ENCODE peak calls at places on chromosomes 4 and X, in seven cellular contexts. One of them, this sample, is unnamed.

GRCh38 chr4:91325495-91325894 is 978.3 kb upstream of the GRID2 start:
- DNase-seq in mesenchymal stem cell: peak
- DNase-seq in stimulated activated CD4-positive, alpha-beta T cell treated with anti-CD3 and anti-CD28 coated beads, Interleukin-4, amount 100 ng/mL, for 1 hour: no peak
- DNase-seq in WTC11: no peak
- DNase-seq in KBM-7: no peak
- DNase-seq in NCI-H774: no peak
- DNase-seq in RWPE1: peak
- DNase-seq in this sample: no peak

GRCh38 chr4:124686279-124686678 is 26.3 kb downstream of the ANKRD50 start:
- DNase-seq in mesenchymal stem cell: no peak
- DNase-seq in stimulated activated CD4-positive, alpha-beta T cell treated with anti-CD3 and anti-CD28 coated beads, Interleukin-4, amount 100 ng/mL, for 1 hour: no peak
- DNase-seq in WTC11: peak
- DNase-seq in KBM-7: no peak
- DNase-seq in NCI-H774: no peak
- DNase-seq in RWPE1: no peak
- DNase-seq in this sample: no peak

GRCh38 chrX:112851161-112851779 is 10.6 kb upstream of the AMOT start:
- DNase-seq in mesenchymal stem cell: no peak
- DNase-seq in stimulated activated CD4-positive, alpha-beta T cell treated with anti-CD3 and anti-CD28 coated beads, Interleukin-4, amount 100 ng/mL, for 1 hour: no peak
- DNase-seq in WTC11: no peak
- DNase-seq in KBM-7: no peak
- DNase-seq in NCI-H774: no peak
- DNase-seq in RWPE1: no peak
- DNase-seq in this sample: no peak

GRCh38 chrX:68196939-68197791 is 236.1 kb downstream of the OPHN1 start:
- DNase-seq in mesenchymal stem cell: peak
- DNase-seq in stimulated activated CD4-positive, alpha-beta T cell treated with anti-CD3 and anti-CD28 coated beads, Interleukin-4, amount 100 ng/mL, for 1 hour: no peak
- DNase-seq in WTC11: peak
- DNase-seq in KBM-7: peak
- DNase-seq in NCI-H774: peak
- DNase-seq in RWPE1: peak
- DNase-seq in this sample: peak

GRCh38 chr4:92497141-92497540 is 193.4 kb downstream of the GRID2 start:
- DNase-seq in mesenchymal stem cell: no peak
- DNase-seq in stimulated activated CD4-positive, alpha-beta T cell treated with anti-CD3 and anti-CD28 coated beads, Interleukin-4, amount 100 ng/mL, for 1 hour: no peak
- DNase-seq in WTC11: no peak
- DNase-seq in KBM-7: no peak
- DNase-seq in NCI-H774: no peak
- DNase-seq in RWPE1: no peak
- DNase-seq in this sample: no peak

GRCh38 chr4:173917255-173917960 is 366.1 kb downstream of the FBXO8 start:
- DNase-seq in mesenchymal stem cell: peak
- DNase-seq in stimulated activated CD4-positive, alpha-beta T cell treated with anti-CD3 and anti-CD28 coated beads, Interleukin-4, amount 100 ng/mL, for 1 hour: no peak
- DNase-seq in WTC11: no peak
- DNase-seq in KBM-7: no peak
- DNase-seq in NCI-H774: no peak
- DNase-seq in RWPE1: no peak
- DNase-seq in this sample: no peak

GRCh38 chr4:140223056-140223810 is 69.2 kb upstream of the MAML3 start:
- DNase-seq in mesenchymal stem cell: peak
- DNase-seq in stimulated activated CD4-positive, alpha-beta T cell treated with anti-CD3 and anti-CD28 coated beads, Interleukin-4, amount 100 ng/mL, for 1 hour: no peak
- DNase-seq in WTC11: no peak
- DNase-seq in KBM-7: no peak
- DNase-seq in NCI-H774: no peak
- DNase-seq in RWPE1: no peak
- DNase-seq in this sample: no peak

GRCh38 chrX:73850124-73851013 is 287.4 kb downstream of the CHIC1 start:
- DNase-seq in mesenchymal stem cell: no peak
- DNase-seq in stimulated activated CD4-positive, alpha-beta T cell treated with anti-CD3 and anti-CD28 coated beads, Interleukin-4, amount 100 ng/mL, for 1 hour: no peak
- DNase-seq in WTC11: peak
- DNase-seq in KBM-7: peak
- DNase-seq in NCI-H774: no peak
- DNase-seq in RWPE1: peak
- DNase-seq in this sample: peak

This sample was measured in NCI-H2227 treated with DMSO at 0.1 percent for 48 hours.